ENCODE peak calls at places on chromosomes 7 and 10, in nine cellular contexts. X, K, M, Y, I, W, L, T and A are unnamed samples.

GRCh38 chr7:101547916-101548599 is 81.0 kb downstream of the MYL10 start:
- DNase-seq in Y (no peak), L (no peak), W (no peak), X (no peak), I (no peak), T (peak), M (no peak), K (no peak), A (no peak)

GRCh38 chr10:46290101-46290884 is 3.5 kb downstream of the ANTXRL start:
- DNase-seq in Y (no peak), M (no peak), L (peak), I (no peak), T (no peak), K (no peak), X (no peak), W (peak), A (no peak)

GRCh38 chr7:46387646-46388045 is 466.6 kb upstream of the IGFBP3 start:
- DNase-seq in W (no peak), M (no peak), T (no peak), L (no peak), K (peak), X (peak), I (no peak), Y (peak), A (no peak)

GRCh38 chr10:30059209-30060107 is at the start of gene JCAD:
- DNase-seq in K (no peak), X (no peak), M (peak), T (peak), Y (no peak), L (peak), I (no peak), W (peak), A (no peak)

GRCh38 chr10:43395571-43396060 is 13.4 kb downstream of the HNRNPF start:
- DNase-seq in K (peak), M (no peak), W (no peak), X (peak), L (no peak), T (peak), Y (no peak), I (no peak), A (no peak)

GRCh38 chr10:129968020-129968861 is 4.2 kb upstream of the EBF3 start:
- DNase-seq in M (no peak), Y (no peak), K (no peak), L (no peak), I (no peak), T (no peak), X (no peak), W (no peak), A (no peak)

GRCh38 chr7:24979470-24979862 is 512 bp downstream of the OSBPL3 start:
- DNase-seq in W (peak), Y (peak), T (peak), X (peak), L (peak), M (peak), I (no peak), K (no peak), A (no peak)

GRCh38 chr7:111903797-111904196 is 302.4 kb downstream of the DOCK4 start:
- DNase-seq in M (no peak), T (no peak), W (no peak), L (no peak), X (no peak), K (peak), I (no peak), Y (no peak), A (no peak)

GRCh38 chr10:94403034-94403822 is 887 bp downstream of the TBC1D12 start:
- DNase-seq in Y (peak), T (peak), X (peak), M (peak), I (peak), K (peak), W (peak), L (peak), A (peak)

GRCh38 chr7:135277161-135277560 is 43.5 kb downstream of the STRA8 start:
- DNase-seq in W (no peak), K (no peak), L (no peak), T (no peak), Y (no peak), I (no peak), M (no peak), X (no peak), A (no peak)

GRCh38 chr10:85557077-85557476 is 809.5 kb downstream of the GRID1 start:
- DNase-seq in Y (peak), W (no peak), T (no peak), L (no peak), M (no peak), K (no peak), X (no peak), I (no peak), A (no peak)

GRCh38 chr10:80429521-80429966 is 21.2 kb downstream of the PRXL2A start:
- DNase-seq in L (no peak), X (no peak), M (no peak), T (peak), I (no peak), Y (no peak), K (no peak), W (no peak), A (no peak)

GRCh38 chr7:28784166-28784870 is 173.8 kb downstream of the TRIL start:
- DNase-seq in M (peak), Y (peak), X (peak), L (no peak), I (no peak), T (no peak), W (no peak), K (peak), A (peak)

GRCh38 chr10:97785231-97785630 is 13.4 kb upstream of the SFRP5 start:
- DNase-seq in I (no peak), W (no peak), Y (no peak), M (no peak), T (no peak), K (no peak), X (no peak), L (no peak), A (no peak)

GRCh38 chr10:102656791-102657371 is 12.6 kb downstream of the TRIM8 start:
- DNase-seq in I (no peak), M (no peak), K (no peak), T (peak), Y (no peak), W (no peak), L (peak), X (no peak), A (no peak)

GRCh38 chr10:103852189-103852711 is 3.1 kb downstream of the SH3PXD2A start:
- DNase-seq in K (peak), M (no peak), I (no peak), X (peak), L (no peak), Y (peak), T (no peak), W (no peak), A (no peak)

GRCh38 chr10:3928078-3928477 is 143.1 kb upstream of the KLF6 start:
- DNase-seq in I (no peak), M (no peak), K (no peak), W (no peak), L (no peak), Y (no peak), X (peak), T (no peak), A (no peak)

GRCh38 chr10:70722820-70723424 is 50.6 kb downstream of the ADAMTS14 start:
- DNase-seq in K (peak), M (peak), T (no peak), Y (no peak), L (no peak), X (peak), I (no peak), W (no peak), A (peak)

GRCh38 chr7:66352071-66352470 is 146.9 kb downstream of the TPST1 start:
- DNase-seq in T (peak), M (no peak), I (no peak), L (no peak), K (no peak), W (no peak), Y (no peak), X (no peak), A (no peak)

GRCh38 chr7:10973942-10974716 is 457 bp downstream of the PHF14 start:
- DNase-seq in T (peak), I (no peak), X (peak), M (peak), Y (peak), W (no peak), K (peak), L (no peak), A (no peak)

GRCh38 chr10:132837905-132838304 is 52.0 kb upstream of the NKX6-2 start:
- DNase-seq in I (no peak), T (no peak), L (no peak), X (no peak), K (no peak), W (no peak), M (no peak), Y (no peak), A (no peak)

GRCh38 chr7:114530074-114530611 is 115.5 kb downstream of the FOXP2 start:
- DNase-seq in L (no peak), Y (no peak), T (no peak), K (peak), W (no peak), I (no peak), X (peak), M (no peak), A (peak)
- H3K4me3 ChIP-seq in L (no peak), Y (no peak), T (no peak), K (no peak), W (no peak), I (no peak), X (no peak), M (no peak), A (no peak)

GRCh38 chr7:27214587-27214950 is 14.7 kb upstream of the HOXA13 start:
- DNase-seq in M (no peak), W (no peak), X (no peak), I (no peak), Y (no peak), T (no peak), K (no peak), L (no peak), A (no peak)
- H3K4me3 ChIP-seq in M (no peak), W (no peak), X (no peak), I (no peak), Y (no peak), T (no peak), K (no peak), L (no peak), A (no peak)

DNA sequence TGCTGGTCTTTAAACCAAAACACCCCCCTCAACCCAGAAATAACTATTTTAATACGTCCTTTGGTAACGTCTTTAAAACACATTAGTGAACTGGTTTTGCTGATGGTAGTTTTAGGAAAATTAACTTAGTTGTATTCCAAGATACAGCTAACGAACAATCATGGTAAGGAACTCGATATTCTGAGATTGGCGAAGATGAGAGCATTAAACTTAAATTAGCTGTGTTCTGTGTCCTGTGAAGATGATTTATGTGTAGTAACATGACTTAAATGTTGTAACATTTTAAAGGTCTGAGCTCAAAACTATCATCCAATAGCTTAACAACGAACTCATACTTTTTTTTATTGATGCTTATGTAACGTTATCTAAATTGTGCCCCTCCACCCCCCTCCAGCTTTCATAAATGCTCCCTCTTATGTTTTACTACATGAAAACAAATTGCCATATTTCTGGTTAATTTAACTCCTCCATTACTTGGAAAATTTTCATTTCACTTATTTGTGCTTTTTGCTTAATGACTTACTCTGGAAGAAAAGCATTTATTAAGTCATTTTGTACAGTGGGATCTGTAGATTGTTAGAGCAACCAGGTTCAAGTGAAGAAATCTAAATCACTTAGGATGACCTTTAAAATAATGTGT is 1.7 kb downstream of the SDK1 start:
- DNase-seq in L (no peak), T (no peak), M (no peak), K (no peak), X (no peak), I (no peak), Y (no peak), W (no peak), A (no peak)
- H3K4me3 ChIP-seq in L (peak), T (no peak), M (no peak), K (peak), X (peak), I (peak), Y (no peak), W (peak), A (peak)

GRCh38 chr7:4957847-4958476 is 1.0 kb downstream of the MMD2 start:
- DNase-seq in X (no peak), W (no peak), M (no peak), I (no peak), L (no peak), K (no peak), Y (no peak), T (no peak), A (no peak)
- H3K4me3 ChIP-seq in X (no peak), W (no peak), M (no peak), I (no peak), L (no peak), K (no peak), Y (no peak), T (no peak), A (no peak)

GRCh38 chr10:48286356-48286755 is 11.9 kb upstream of the FRMPD2 start:
- DNase-seq in W (no peak), K (no peak), L (no peak), Y (no peak), X (no peak), M (no peak), T (no peak), I (no peak), A (no peak)

GRCh38 chr10:48287417-48288391 is 13.2 kb upstream of the FRMPD2 start:
- DNase-seq in I (no peak), M (no peak), L (peak), Y (no peak), X (no peak), K (no peak), W (no peak), T (peak), A (no peak)

GRCh38 chr10:48282829-48283228 is 8.3 kb upstream of the FRMPD2 start:
- DNase-seq in L (no peak), M (no peak), X (no peak), I (no peak), T (no peak), W (no peak), Y (no peak), K (no peak), A (no peak)

GRCh38 chr10:48285710-48286109 is 11.2 kb upstream of the FRMPD2 start:
- DNase-seq in L (no peak), T (no peak), I (no peak), W (no peak), M (no peak), K (no peak), Y (no peak), X (no peak), A (no peak)

DNA sequence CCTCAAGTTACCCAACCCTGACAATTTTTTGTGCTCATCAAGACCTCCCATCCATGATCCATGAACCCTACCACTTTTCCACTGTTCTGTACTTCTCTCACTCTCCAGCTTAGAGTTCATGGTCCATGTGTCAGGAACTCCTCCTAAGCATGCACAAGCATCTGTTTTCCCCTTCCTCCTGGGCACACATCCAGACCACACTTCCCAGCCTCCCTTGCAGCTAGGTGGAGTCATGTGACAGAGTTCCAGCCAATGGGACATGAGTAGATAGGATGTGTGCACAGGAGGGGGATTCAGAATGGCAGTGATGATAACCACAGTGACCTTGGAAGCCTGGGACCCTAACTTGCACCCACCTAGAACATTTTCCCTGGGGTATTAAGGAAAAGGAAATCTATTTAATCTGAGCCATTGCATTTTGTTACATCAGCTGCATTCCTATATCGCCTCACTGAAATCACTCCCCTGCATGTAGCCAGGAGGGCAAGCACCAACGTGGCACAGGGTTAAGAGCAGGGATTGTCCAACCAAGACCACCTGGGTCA is 9.6 kb upstream of the FRMPD2 start:
- DNase-seq in T (no peak), W (no peak), X (no peak), I (no peak), M (no peak), Y (no peak), K (no peak), L (no peak), A (no peak)
- H3K4me3 ChIP-seq in T (no peak), W (no peak), X (no peak), I (no peak), M (peak), Y (no peak), K (no peak), L (no peak), A (no peak)

DNA sequence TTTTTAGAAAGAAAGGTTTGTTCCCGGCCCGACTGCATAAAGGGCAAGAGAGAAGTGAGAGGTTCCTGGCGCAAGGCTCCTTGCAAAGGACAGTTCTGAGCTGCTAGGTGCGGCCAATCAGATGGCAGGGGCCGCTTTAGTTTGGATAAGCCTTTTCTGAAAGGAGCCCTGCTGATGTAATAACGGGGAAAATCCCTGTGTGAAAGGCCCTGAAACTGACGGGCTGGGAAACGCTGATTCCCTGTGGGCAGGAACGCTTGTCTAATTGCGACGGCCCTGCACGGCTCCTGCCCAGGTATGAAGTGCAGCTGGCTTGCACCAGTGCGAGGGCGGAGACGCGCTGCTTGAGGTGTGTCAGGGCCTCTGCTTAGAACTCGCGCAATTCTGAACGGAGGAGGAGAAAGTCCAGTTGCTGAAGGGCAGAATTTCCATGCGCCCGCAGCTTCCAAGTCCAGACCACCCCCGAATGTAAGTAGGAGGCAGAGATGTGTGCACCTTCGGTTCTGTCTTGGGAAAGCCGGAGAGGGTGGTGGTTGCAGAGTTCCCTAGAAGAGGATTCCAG is 30.5 kb downstream of the TACC2 start:
- DNase-seq in W (no peak), L (peak), T (no peak), K (no peak), I (no peak), X (no peak), Y (no peak), M (peak), A (no peak)
- H3K4me3 ChIP-seq in W (no peak), L (no peak), T (no peak), K (no peak), I (no peak), X (no peak), Y (no peak), M (no peak), A (no peak)